ENCODE peak calls at places on chromosomes 16 and 17, in six cellular contexts. Y, D, O, U, L and S are unnamed samples.

GRCh38 chr16:87410530-87410929 is 18.4 kb downstream of the MAP1LC3B start:
- DNase-seq in O (no peak), D (no peak), L (peak), U (no peak), Y (no peak), S (no peak)

GRCh38 chr16:86823895-86824671 is 245.7 kb downstream of the FOXL1 start:
- DNase-seq in Y (no peak), O (peak), D (no peak), L (no peak), U (peak), S (peak)

GRCh38 chr16:12617401-12617819 is 186.3 kb downstream of the CPPED1 start:
- DNase-seq in O (no peak), D (no peak), Y (no peak), U (no peak), L (no peak), S (no peak)

GRCh38 chr17:46158323-46159296 is 34.6 kb downstream of the KANSL1 start:
- DNase-seq in D (no peak), O (no peak), Y (no peak), L (peak), U (no peak), S (no peak)

GRCh38 chr17:11467639-11468038 is 130.6 kb upstream of the DNAH9 start:
- DNase-seq in D (no peak), L (no peak), Y (no peak), U (no peak), O (no peak), S (no peak)

GRCh38 chr17:80795737-80796136 is 195.9 kb upstream of the CHMP6 start:
- DNase-seq in L (peak), O (no peak), Y (peak), D (no peak), U (peak), S (no peak)

GRCh38 chr17:74877592-74878543 is 5.1 kb upstream of the FDXR start:
- DNase-seq in Y (no peak), L (no peak), U (no peak), O (peak), D (peak), S (peak)

GRCh38 chr17:6536053-6536452 is 20.3 kb downstream of the PITPNM3 start:
- DNase-seq in O (no peak), Y (no peak), U (no peak), L (peak), D (peak), S (no peak)

GRCh38 chr17:81162491-81162890 is 2.8 kb upstream of the PVALEF start:
- DNase-seq in D (no peak), L (peak), O (no peak), Y (no peak), U (no peak), S (no peak)

GRCh38 chr16:2964416-2965223 is 545 bp downstream of the KREMEN2 start:
- DNase-seq in U (no peak), L (peak), O (peak), Y (peak), D (peak), S (peak)

GRCh38 chr17:43720311-43721060 is 38.1 kb downstream of the SOST start:
- DNase-seq in D (peak), O (peak), U (peak), L (peak), Y (peak), S (peak)

GRCh38 chr17:45904886-45905285 is 10.5 kb downstream of the MAPT start:
- DNase-seq in D (no peak), U (no peak), O (no peak), Y (no peak), L (no peak), S (no peak)

GRCh38 chr16:530111-530817 is 2.8 kb downstream of the CAPN15 start:
- DNase-seq in U (no peak), L (no peak), D (no peak), Y (no peak), O (no peak), S (no peak)

GRCh38 chr16:87819983-87820382 is 49.3 kb downstream of the SLC7A5 start:
- DNase-seq in U (no peak), O (no peak), L (no peak), D (no peak), Y (no peak), S (no peak)

GRCh38 chr16:73161977-73162376 is 114.0 kb upstream of the ZFHX3 start:
- DNase-seq in O (no peak), Y (no peak), L (no peak), U (no peak), D (no peak), S (no peak)

GRCh38 chr16:48409839-48410610 is 24.8 kb upstream of the SIAH1 start:
- DNase-seq in D (peak), U (peak), Y (no peak), L (no peak), O (peak), S (peak)

GRCh38 chr17:62775876-62776275 is 32.2 kb downstream of the MARCHF10 start:
- DNase-seq in L (no peak), O (no peak), Y (no peak), D (no peak), U (no peak), S (no peak)

GRCh38 chr16:27870116-27870798 is 193.3 kb downstream of the GSG1L start:
- DNase-seq in L (no peak), U (no peak), D (no peak), O (no peak), Y (no peak), S (no peak)

GRCh38 chr17:75152971-75153853 is 1.1 kb downstream of the JPT1 start:
- DNase-seq in D (no peak), L (no peak), U (peak), Y (peak), O (peak), S (peak)

DNA sequence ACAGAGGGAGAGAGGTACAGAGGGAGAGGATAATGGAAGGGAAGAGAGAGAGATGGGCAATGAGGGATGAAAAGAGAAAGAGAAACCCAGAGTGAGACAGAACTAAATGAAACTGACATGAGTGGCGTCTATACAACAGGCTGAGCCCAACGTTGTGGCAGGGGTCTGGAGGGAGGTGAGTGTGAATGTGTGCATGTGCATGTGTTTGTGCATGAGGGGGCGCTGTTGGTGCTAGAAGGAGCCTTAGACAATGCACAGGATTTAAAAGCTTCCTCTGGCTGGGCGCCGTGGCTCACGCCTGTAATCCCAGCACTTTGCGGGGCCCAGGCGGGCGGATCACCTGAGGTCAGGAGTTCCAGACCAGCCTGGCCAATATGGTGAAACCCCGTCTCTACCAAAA is 454.8 kb upstream of the CDH11 start:
- DNase-seq in L (no peak), D (no peak), Y (no peak), U (no peak), O (no peak), S (no peak)
- TF ChIP-seq CTCF in L (no peak), D (no peak), Y (no peak), U (no peak), O (no peak), S (no peak)

GRCh38 chr17:61238455-61238933 is 161.1 kb upstream of the TBX2 start:
- DNase-seq in O (no peak), U (no peak), L (no peak), Y (no peak), D (no peak), S (no peak)
- H3K27ac ChIP-seq in O (no peak), U (no peak), L (peak), Y (no peak), D (no peak), S (no peak)

DNA sequence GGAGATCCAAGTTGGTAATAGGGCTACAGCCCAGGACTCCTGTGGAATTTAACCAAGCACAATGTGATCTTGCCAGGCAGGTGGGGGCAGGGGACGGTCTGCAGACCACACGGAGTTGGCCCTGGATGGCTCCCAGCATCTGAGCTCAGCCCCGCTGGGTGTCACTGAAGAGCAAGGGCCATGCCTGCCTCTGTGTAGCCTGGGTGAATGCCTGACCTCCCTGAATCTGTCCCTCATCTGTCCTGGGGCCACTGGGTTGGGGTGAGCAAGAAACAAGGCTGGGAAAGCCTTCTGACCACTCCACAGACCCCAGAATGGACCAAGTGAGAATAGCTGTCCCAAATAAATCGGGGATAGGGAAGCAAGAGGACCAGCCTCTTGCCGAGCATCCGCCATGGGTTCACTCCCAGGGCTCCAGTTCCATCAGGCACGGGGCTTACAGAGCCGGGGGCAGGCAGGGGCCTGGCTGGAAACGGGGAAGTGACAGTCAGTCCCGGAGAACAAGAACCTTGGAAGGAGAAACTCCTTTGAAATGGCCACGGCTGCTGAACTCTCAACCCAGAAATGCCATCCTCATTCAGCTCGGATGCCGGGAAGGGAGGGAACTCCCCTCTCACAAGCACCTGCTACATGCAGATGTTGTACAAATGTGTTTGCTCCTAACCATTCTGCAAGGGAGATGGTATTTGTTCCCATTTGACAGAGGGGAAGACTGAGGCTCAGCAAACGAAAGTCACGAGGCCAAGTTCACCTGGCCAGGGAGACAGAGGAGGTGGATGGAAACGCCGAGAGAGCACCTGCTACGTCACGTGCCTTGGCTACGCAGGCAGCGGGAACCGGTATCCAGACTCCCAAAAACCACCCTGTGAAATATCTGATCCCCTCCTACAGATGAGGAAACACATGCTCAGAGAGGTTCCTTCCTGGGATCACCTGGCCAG is 50.0 kb downstream of the RMI2 start:
- DNase-seq in D (no peak), Y (no peak), L (peak), U (no peak), O (no peak), S (no peak)
- TF ChIP-seq CTCF in D (no peak), Y (no peak), L (no peak), U (no peak), O (no peak), S (peak)

GRCh38 chr16:52624891-52625290 is 77.9 kb upstream of the TOX3 start:
- DNase-seq in Y (no peak), O (no peak), U (no peak), D (no peak), L (no peak), S (no peak)

GRCh38 chr16:52631711-52632110 is 84.8 kb upstream of the TOX3 start:
- DNase-seq in L (no peak), Y (no peak), D (no peak), O (no peak), U (no peak), S (no peak)

GRCh38 chr16:52630711-52631110 is 83.8 kb upstream of the TOX3 start:
- DNase-seq in O (no peak), L (no peak), Y (no peak), U (no peak), D (no peak), S (no peak)

GRCh38 chr16:52633230-52633629 is 86.3 kb upstream of the TOX3 start:
- DNase-seq in D (no peak), Y (no peak), L (no peak), O (no peak), U (no peak), S (no peak)

GRCh38 chr16:52629296-52629695 is 82.4 kb upstream of the TOX3 start:
- DNase-seq in D (no peak), L (no peak), U (no peak), O (no peak), Y (no peak), S (peak)
- H3K27ac ChIP-seq in D (no peak), L (no peak), U (no peak), O (no peak), Y (no peak), S (no peak)

DNA sequence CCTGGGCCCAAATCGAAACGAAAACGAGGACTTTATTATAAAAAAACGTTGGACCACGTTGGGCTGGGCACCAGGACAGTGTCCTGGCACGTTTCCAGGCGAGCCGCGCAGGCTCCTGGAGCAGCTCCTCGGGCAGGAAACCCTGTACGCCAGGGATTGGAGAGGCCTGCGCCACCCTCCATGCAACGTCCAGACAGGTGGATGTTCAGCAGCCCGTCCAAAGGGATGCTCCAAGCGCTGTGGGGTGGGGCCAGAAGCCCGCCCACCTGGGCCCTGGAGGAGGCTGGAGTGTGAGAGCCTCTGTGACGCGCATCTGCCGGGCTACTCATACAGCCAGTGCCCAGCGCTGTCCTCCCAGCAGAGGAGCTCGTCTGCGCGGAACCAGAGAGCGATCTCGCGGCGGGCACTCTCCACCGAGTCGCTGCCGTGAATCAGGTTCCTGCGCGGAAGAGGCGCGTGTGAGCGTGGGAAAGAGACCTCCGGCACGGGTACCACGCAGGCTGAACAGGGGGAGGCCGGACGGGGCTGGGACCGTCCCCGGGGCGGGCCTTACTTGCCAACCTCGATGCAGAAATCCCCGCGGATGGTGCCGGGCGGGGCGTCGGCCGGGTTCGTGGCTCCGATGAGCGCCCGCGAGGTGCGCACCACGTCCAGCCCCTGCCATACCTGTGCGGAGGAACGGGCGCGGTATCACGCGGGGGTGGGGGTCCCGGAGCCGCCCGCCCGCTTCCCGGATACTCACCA is 843 bp downstream of the NME3 start:
- DNase-seq in Y (peak), O (peak), U (peak), D (peak), L (peak), S (peak)
- TF ChIP-seq CTCF in Y (no peak), O (no peak), U (no peak), D (no peak), L (no peak), S (no peak)